ENCODE peak calls at places on chromosome 12, in five cellular contexts. T, Y, P, S and I are unnamed samples.

GRCh38 chr12:2944401-2945047 is 14.7 kb upstream of the TEAD4 start:
- DNase-seq in T (peak), Y (peak), P (peak), S (no peak), I (no peak)

GRCh38 chr12:109387425-109388166 is 39.9 kb downstream of the MYO1H start:
- DNase-seq in P (no peak), Y (no peak), S (no peak), T (peak), I (no peak)

GRCh38 chr12:54744590-54744989 is 96.4 kb upstream of the DCD start:
- DNase-seq in S (no peak), Y (no peak), P (no peak), T (no peak), I (no peak)

GRCh38 chr12:2653461-2653965 is 141.3 kb upstream of the FKBP4 start:
- DNase-seq in Y (no peak), P (peak), S (peak), T (no peak), I (peak)

GRCh38 chr12:26130728-26131127 is 5.9 kb upstream of the BHLHE41 start:
- DNase-seq in P (no peak), T (no peak), Y (no peak), S (no peak), I (no peak)

GRCh38 chr12:28191690-28192089 is 1.4 kb downstream of the CCDC91 start:
- DNase-seq in S (no peak), T (no peak), P (no peak), Y (no peak), I (no peak)

GRCh38 chr12:80273144-80273543 is 170.9 kb upstream of the PTPRQ start:
- DNase-seq in T (no peak), Y (no peak), P (no peak), S (no peak), I (no peak)

GRCh38 chr12:49621651-49622500 is 1.5 kb upstream of the PRPF40B start:
- DNase-seq in T (no peak), Y (no peak), P (no peak), S (no peak), I (no peak)

GRCh38 chr12:6533653-6534157 is 612 bp upstream of the GAPDH start:
- DNase-seq in T (peak), Y (peak), S (no peak), P (peak), I (peak)
- TF ChIP-seq POLR2AphosphoS5 in T (no peak), Y (no peak), S (no peak), P (no peak), I (no peak)

DNA sequence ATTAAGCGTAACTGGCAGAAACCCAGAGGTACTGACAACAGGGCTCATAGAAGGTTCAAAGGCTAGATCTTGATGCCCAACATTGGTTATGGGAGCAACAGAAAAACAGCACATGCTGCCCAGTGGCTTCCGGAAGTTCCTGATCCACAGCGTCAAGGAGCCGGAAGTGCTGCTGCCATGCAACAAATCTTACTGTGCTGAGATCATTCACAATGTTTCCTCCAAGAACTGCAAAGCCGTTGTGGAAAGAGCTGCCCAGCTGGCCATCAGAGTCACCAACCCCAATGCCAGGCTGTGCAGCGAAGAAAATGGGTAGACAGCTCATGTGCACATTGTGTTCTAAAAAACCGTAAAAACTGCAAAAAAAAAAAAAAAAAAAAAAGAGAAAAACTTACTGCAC is 192.3 kb downstream of the MON2 start:
- DNase-seq in Y (no peak), T (no peak), S (no peak), P (no peak), I (no peak)
- H3K4me3 ChIP-seq in Y (no peak), T (no peak), S (no peak), P (no peak), I (no peak)

DNA sequence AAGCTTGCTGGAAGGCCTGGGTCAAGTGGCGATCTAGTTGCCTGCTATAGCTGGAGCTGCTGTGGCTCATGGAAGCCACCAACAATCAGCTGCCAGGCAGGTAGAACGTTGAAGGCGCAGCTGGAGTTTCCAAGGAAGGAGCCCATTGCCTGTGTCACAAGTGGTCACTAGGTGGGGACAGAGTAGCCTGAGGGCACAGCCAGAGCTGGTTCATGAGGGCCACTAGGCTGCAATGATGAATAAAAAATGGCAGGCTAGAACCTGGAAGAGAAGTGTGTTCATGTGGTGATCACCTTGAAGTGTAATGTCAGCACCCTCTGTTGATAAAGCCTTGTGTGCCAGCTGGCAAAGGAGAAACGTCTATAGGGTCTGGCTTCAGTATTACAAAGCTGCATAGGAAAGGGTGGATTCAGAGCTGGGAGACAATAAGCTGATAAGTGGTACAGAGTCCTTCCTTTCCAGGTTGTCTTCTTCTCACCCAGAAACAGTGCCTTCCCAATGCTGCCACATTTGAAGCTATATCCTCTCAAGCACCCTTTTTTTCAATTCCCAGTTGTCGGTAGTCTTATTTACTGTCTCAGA is 165.8 kb downstream of the EMP1 start:
- DNase-seq in T (peak), S (no peak), P (peak), Y (peak), I (no peak)
- TF ChIP-seq CTCF in T (peak), S (peak), P (peak), Y (peak), I (peak)

GRCh38 chr12:94704452-94704871 is 54.1 kb upstream of the TMCC3 start:
- DNase-seq in S (no peak), T (no peak), P (no peak), Y (peak), I (no peak)
- TF ChIP-seq POLR2AphosphoS5 in S (no peak), T (no peak), P (peak), Y (peak), I (no peak)

GRCh38 chr12:29781705-29782266 is 2.0 kb downstream of the TMTC1 start:
- DNase-seq in P (no peak), Y (no peak), S (no peak), T (no peak), I (no peak)
- H3K4me3 ChIP-seq in P (peak), Y (peak), S (peak), T (no peak), I (peak)

DNA sequence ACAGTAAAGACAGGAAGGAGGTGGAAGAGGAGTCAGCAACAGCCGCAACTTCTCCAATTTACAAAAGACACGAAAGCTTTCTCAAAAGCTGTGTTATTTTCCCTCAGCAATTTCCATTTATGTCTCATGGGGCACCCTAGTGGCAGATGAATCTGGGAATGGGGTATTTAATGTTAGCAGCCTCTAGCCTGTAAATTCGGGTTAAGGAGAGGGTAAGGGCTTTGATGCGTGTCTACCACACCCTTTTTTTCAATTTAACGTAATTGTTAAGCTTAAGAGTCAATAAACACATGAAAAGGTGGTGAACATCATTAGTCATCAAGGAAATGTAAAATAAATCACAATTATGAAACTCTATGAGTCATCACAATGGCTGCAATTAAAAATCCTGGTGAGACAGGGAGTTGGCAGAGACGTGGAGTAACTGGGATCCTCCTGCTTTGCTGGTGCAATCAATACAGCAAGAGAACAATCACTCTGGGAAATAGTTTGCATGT is 986.4 kb downstream of the AACS start:
- DNase-seq in T (no peak), S (no peak), P (no peak), Y (no peak), I (no peak)
- TF ChIP-seq CTCF in T (no peak), S (no peak), P (no peak), Y (no peak), I (no peak)

GRCh38 chr12:19710811-19711793 is 271.8 kb downstream of the AEBP2 start:
- DNase-seq in S (no peak), T (no peak), Y (no peak), P (peak), I (no peak)
- TF ChIP-seq POLR2AphosphoS5 in S (no peak), T (no peak), Y (peak), P (peak), I (no peak)

GRCh38 chr12:56872366-56872765 is 61.8 kb downstream of the SDR9C7 start:
- DNase-seq in Y (no peak), P (no peak), T (no peak), S (no peak), I (no peak)

GRCh38 chr12:56878010-56878339 is 56.2 kb downstream of the SDR9C7 start:
- DNase-seq in T (no peak), P (no peak), S (no peak), Y (no peak), I (no peak)

GRCh38 chr12:56877195-56878009 is 56.8 kb downstream of the SDR9C7 start:
- DNase-seq in P (no peak), S (no peak), Y (no peak), T (no peak), I (no peak)

GRCh38 chr12:56874821-56875220 is 59.4 kb downstream of the SDR9C7 start:
- DNase-seq in S (no peak), T (no peak), P (no peak), Y (no peak), I (no peak)

DNA sequence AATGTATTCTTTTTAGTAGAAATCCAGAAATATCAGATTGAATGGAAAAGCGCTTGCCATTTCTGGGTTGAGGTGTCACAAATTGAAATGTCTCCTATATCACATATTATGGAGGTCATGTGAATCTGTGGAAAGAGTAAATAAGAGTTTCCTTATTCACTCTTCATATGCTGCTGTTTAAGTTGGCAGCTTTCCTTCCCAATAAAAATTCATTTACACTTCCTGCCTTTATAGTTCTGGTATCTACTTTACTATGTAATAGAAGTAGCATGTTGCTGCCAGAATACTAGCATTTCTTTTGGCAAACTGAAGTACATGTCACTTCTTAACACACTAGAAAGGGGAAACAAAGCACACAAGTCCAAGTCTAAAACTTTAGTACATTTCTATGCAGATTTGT is 60.8 kb downstream of the SDR9C7 start:
- DNase-seq in Y (no peak), P (no peak), T (no peak), S (no peak), I (no peak)
- H3K4me3 ChIP-seq in Y (no peak), P (no peak), T (no peak), S (no peak), I (no peak)

DNA sequence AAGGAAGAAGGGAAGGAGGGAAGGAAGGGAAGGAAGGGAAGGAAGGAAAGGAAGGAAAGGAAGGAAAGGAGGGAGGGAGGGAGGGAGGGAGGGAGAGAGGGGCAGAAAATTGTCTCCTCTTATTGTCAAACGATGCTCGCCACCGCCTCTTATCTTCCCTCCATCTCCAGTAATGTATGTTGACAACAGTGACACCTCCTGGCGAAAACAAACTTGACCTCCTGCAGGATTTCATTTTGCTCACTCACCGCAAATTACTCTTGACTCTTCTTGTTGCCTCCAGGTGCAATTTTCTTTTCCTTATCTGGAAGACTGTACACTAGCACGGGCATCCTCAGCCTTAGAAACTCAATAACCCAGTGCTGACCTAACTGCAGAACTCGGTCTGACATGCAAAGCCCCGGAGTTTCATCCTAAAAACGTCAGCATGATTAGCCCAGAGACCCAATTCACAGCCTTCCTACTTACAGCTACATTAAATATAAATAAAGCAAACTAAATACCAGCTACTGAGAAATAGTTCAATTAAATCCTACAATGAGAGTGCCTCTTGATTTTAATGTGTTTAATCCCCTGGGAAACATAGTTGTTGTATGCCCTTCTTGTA is 512.4 kb upstream of the TMPO start:
- DNase-seq in T (peak), P (no peak), S (no peak), Y (peak), I (no peak)
- TF ChIP-seq CTCF in T (no peak), P (peak), S (peak), Y (peak), I (peak)

DNA sequence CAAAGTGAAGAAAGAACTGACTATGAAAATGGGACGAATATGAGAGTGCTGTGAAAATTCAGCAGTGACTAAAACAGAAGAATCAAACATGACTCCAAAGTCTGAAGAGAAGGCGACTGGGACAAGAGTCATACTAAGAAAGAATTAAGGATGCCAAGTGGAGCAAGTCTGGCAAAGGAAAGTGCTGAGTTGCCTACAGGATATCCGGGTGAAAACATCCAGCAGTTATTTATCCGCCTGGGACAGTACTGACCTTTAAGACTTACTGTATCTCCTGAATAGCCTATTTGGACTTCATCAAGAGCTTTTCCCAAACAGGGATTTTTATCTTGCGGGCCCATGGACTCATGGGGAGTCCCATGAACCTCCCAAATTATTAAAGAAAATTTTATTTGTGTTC is 41.1 kb downstream of the KICS2 start:
- DNase-seq in S (no peak), Y (no peak), T (peak), P (no peak), I (no peak)
- TF ChIP-seq POLR2AphosphoS5 in S (no peak), Y (peak), T (no peak), P (peak), I (peak)